ENCODE peak calls at places on chromosome 19, in six cellular contexts. One of them, this sample, is unnamed.

GRCh38 chr19:1206733-1207301 is 1.2 kb downstream of the STK11 start:
- DNase-seq in uterus: no peak
- DNase-seq in endothelial cell of umbilical vein: no peak
- DNase-seq in esophagus squamous epithelium: no peak
- DNase-seq in colonic mucosa: peak; percentile 62
- DNase-seq in thoracic aorta: no peak
- DNase-seq in this sample: peak; percentile 29

GRCh38 chr19:14758816-14759215 is 19.5 kb downstream of the ADGRE2 start:
- DNase-seq in uterus: no peak
- DNase-seq in endothelial cell of umbilical vein: no peak
- DNase-seq in esophagus squamous epithelium: no peak
- DNase-seq in colonic mucosa: peak; percentile 21
- DNase-seq in thoracic aorta: no peak
- DNase-seq in this sample: no peak

GRCh38 chr19:34274827-34275625 is 20.7 kb downstream of the GARRE1 start:
- DNase-seq in uterus: no peak
- DNase-seq in endothelial cell of umbilical vein: peak; percentile 69
- DNase-seq in esophagus squamous epithelium: no peak
- DNase-seq in colonic mucosa: no peak
- DNase-seq in thoracic aorta: no peak
- DNase-seq in this sample: peak; percentile 87

GRCh38 chr19:55027472-55028337 is 10.4 kb downstream of the GP6 start:
- DNase-seq in uterus: no peak
- DNase-seq in endothelial cell of umbilical vein: no peak
- DNase-seq in esophagus squamous epithelium: no peak
- DNase-seq in colonic mucosa: no peak
- DNase-seq in thoracic aorta: no peak
- DNase-seq in this sample: no peak

GRCh38 chr19:292951-293350 is 1.7 kb upstream of the PLPP2 start:
- DNase-seq in uterus: no peak
- DNase-seq in endothelial cell of umbilical vein: no peak
- DNase-seq in esophagus squamous epithelium: no peak
- DNase-seq in colonic mucosa: no peak
- DNase-seq in thoracic aorta: no peak
- DNase-seq in this sample: no peak

GRCh38 chr19:45883881-45884681 is 1.9 kb downstream of the IRF2BP1 start:
- DNase-seq in uterus: no peak
- DNase-seq in endothelial cell of umbilical vein: no peak
- DNase-seq in esophagus squamous epithelium: no peak
- DNase-seq in colonic mucosa: no peak
- DNase-seq in thoracic aorta: no peak
- DNase-seq in this sample: no peak

GRCh38 chr19:34654796-34655195 is 22.2 kb downstream of the SCGB2B2 start:
- DNase-seq in uterus: no peak
- DNase-seq in endothelial cell of umbilical vein: no peak
- DNase-seq in esophagus squamous epithelium: no peak
- DNase-seq in colonic mucosa: no peak
- DNase-seq in thoracic aorta: no peak
- DNase-seq in this sample: no peak

GRCh38 chr19:55112781-55113569 is 4.5 kb downstream of the PPP1R12C start:
- DNase-seq in uterus: peak; percentile 47
- DNase-seq in endothelial cell of umbilical vein: no peak
- DNase-seq in esophagus squamous epithelium: no peak
- DNase-seq in colonic mucosa: no peak
- DNase-seq in thoracic aorta: no peak
- DNase-seq in this sample: no peak

GRCh38 chr19:44644391-44645016 is 794 bp downstream of the PVR start:
- DNase-seq in uterus: peak; percentile 34
- DNase-seq in endothelial cell of umbilical vein: peak; percentile 55
- DNase-seq in esophagus squamous epithelium: no peak
- DNase-seq in colonic mucosa: peak; percentile 49
- DNase-seq in thoracic aorta: no peak
- DNase-seq in this sample: peak; percentile 68

GRCh38 chr19:31135841-31136240 is 213.4 kb downstream of the TSHZ3 start:
- DNase-seq in uterus: no peak
- DNase-seq in endothelial cell of umbilical vein: no peak
- DNase-seq in esophagus squamous epithelium: no peak
- DNase-seq in colonic mucosa: no peak
- DNase-seq in thoracic aorta: no peak
- DNase-seq in this sample: peak; percentile 31

DNA sequence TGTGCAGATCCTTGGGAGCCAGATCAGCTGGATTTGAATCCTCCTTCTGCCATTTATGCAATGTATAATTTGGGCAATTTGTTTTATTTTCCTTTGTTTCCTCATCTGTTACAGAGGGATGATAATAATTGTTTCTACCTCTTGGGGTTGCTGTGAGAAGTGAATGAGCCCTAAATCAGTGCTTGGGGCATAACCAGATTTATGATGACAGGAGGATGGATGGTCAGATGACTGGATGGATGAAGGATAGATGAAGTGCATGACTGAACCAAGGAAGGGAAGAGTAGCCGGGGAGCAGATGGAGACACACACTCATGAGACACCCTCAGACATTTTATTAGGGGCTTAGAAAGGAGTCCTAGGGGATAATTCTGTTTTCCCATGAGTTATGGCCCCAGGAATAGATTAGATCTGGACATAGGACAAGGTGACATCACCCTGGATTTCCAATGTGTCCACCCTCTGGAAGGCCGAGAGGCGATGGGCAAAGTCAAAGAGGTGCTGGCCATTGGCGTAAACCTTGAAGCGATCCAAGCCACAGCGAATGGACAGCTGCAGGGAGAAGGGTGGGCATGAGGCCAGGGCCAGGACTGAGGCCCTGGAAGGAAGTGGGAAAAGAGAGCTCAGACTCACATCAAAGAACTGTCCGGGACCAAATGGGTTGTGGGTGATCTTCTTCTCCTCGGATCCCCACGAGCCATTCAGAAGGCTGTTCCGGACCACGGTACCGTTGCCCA is 11.2 kb downstream of the LGALS4 start:
- DNase-seq in uterus: no peak
- DNase-seq in endothelial cell of umbilical vein: no peak
- DNase-seq in esophagus squamous epithelium: no peak
- DNase-seq in colonic mucosa: no peak
- DNase-seq in thoracic aorta: no peak
- DNase-seq in this sample: no peak
- H3K36me3 ChIP-seq in uterus: no peaks in the 10 kb centered on the region
- H3K36me3 ChIP-seq in endothelial cell of umbilical vein: no peaks in the 10 kb centered on the region
- H3K36me3 ChIP-seq in esophagus squamous epithelium: peaks cover 5% of the 10 kb centered on the region
- H3K36me3 ChIP-seq in colonic mucosa: peaks cover 18% of the 10 kb centered on the region
- H3K36me3 ChIP-seq in thoracic aorta: no peaks in the 10 kb centered on the region
- H3K36me3 ChIP-seq in this sample: no peaks in the 10 kb centered on the region

DNA sequence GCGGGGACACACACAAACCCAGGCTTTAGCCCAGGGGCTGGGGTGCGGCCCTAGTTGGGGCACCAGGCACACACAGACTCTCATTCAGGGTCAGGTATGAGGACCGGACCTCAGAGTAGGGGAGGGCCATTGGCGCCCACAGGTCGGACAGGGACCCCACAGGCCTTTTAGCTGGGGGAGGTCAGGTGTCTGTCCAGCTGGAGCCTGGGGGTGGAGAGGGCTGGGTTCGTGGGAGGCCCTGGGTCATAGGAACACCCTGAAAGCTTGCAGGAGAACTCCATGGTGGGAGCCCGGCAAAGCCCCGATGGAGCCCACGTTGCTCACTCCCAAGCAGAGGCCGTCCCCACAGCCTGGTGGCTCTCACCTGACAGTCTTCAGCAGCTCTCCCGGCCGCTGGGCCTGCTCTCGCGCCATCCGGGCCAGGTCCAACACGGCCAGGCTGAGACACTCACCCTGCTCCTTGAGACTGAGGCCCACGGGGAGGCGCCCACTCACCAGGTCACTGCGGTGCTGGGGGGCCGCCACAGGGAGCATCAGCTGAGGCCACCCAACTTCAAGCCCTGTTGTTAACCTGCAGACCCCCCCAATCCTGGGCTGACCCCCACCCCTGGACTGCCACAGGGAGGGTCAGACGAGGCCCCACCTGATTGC is 5.0 kb downstream of the JAK3 start:
- DNase-seq in uterus: no peak
- DNase-seq in endothelial cell of umbilical vein: no peak
- DNase-seq in esophagus squamous epithelium: no peak
- DNase-seq in colonic mucosa: no peak
- DNase-seq in thoracic aorta: no peak
- DNase-seq in this sample: no peak
- H3K4me3 ChIP-seq in uterus: no peak overlapping the region
- H3K4me3 ChIP-seq in endothelial cell of umbilical vein: no peak overlapping the region
- H3K4me3 ChIP-seq in esophagus squamous epithelium: no peak overlapping the region
- H3K4me3 ChIP-seq in colonic mucosa: peak overlapping the region; percentile 15
- H3K4me3 ChIP-seq in thoracic aorta: peak overlapping the region; percentile 63
- H3K4me3 ChIP-seq in this sample: peak overlapping the region; percentile 58

GRCh38 chr19:3007975-3008374 is 21.1 kb downstream of the TLE2 start:
- DNase-seq in uterus: no peak
- DNase-seq in endothelial cell of umbilical vein: no peak
- DNase-seq in esophagus squamous epithelium: no peak
- DNase-seq in colonic mucosa: no peak
- DNase-seq in thoracic aorta: no peak
- DNase-seq in this sample: no peak

GRCh38 chr19:3012522-3013260 is 16.4 kb downstream of the TLE2 start:
- DNase-seq in uterus: no peak
- DNase-seq in endothelial cell of umbilical vein: no peak
- DNase-seq in esophagus squamous epithelium: no peak
- DNase-seq in colonic mucosa: no peak
- DNase-seq in thoracic aorta: no peak
- DNase-seq in this sample: no peak

GRCh38 chr19:3013261-3013725 is 15.8 kb downstream of the TLE2 start:
- DNase-seq in uterus: no peak
- DNase-seq in endothelial cell of umbilical vein: no peak
- DNase-seq in esophagus squamous epithelium: no peak
- DNase-seq in colonic mucosa: no peak
- DNase-seq in thoracic aorta: no peak
- DNase-seq in this sample: no peak

GRCh38 chr19:3008994-3009393 is 20.1 kb downstream of the TLE2 start:
- DNase-seq in uterus: no peak
- DNase-seq in endothelial cell of umbilical vein: no peak
- DNase-seq in esophagus squamous epithelium: no peak
- DNase-seq in colonic mucosa: no peak
- DNase-seq in thoracic aorta: no peak
- DNase-seq in this sample: no peak

GRCh38 chr19:3010871-3011270 is 18.2 kb downstream of the TLE2 start:
- DNase-seq in uterus: no peak
- DNase-seq in endothelial cell of umbilical vein: no peak
- DNase-seq in esophagus squamous epithelium: no peak
- DNase-seq in colonic mucosa: no peak
- DNase-seq in thoracic aorta: no peak
- DNase-seq in this sample: no peak
- H3K4me1 ChIP-seq in uterus: no peaks in the 10 kb centered on the region
- H3K4me1 ChIP-seq in endothelial cell of umbilical vein: no peaks in the 10 kb centered on the region
- H3K4me1 ChIP-seq in esophagus squamous epithelium: peaks cover 6% of the 10 kb centered on the region
- H3K4me1 ChIP-seq in colonic mucosa: no peaks in the 10 kb centered on the region
- H3K4me1 ChIP-seq in thoracic aorta: no peaks in the 10 kb centered on the region
- H3K4me1 ChIP-seq in this sample: no peaks in the 10 kb centered on the region

GRCh38 chr19:47499371-47499770 is 15.4 kb upstream of the KPTN start:
- DNase-seq in uterus: no peak
- DNase-seq in endothelial cell of umbilical vein: no peak
- DNase-seq in esophagus squamous epithelium: no peak
- DNase-seq in colonic mucosa: no peak
- DNase-seq in thoracic aorta: no peak
- DNase-seq in this sample: no peak
- H3K36me3 ChIP-seq in uterus: no peaks in the 10 kb centered on the region
- H3K36me3 ChIP-seq in endothelial cell of umbilical vein: peaks cover 41% of the 10 kb centered on the region
- H3K36me3 ChIP-seq in esophagus squamous epithelium: peaks cover 99% of the 10 kb centered on the region
- H3K36me3 ChIP-seq in colonic mucosa: peaks cover 20% of the 10 kb centered on the region
- H3K36me3 ChIP-seq in thoracic aorta: peaks cover 71% of the 10 kb centered on the region
- H3K36me3 ChIP-seq in this sample: peaks cover 78% of the 10 kb centered on the region

DNA sequence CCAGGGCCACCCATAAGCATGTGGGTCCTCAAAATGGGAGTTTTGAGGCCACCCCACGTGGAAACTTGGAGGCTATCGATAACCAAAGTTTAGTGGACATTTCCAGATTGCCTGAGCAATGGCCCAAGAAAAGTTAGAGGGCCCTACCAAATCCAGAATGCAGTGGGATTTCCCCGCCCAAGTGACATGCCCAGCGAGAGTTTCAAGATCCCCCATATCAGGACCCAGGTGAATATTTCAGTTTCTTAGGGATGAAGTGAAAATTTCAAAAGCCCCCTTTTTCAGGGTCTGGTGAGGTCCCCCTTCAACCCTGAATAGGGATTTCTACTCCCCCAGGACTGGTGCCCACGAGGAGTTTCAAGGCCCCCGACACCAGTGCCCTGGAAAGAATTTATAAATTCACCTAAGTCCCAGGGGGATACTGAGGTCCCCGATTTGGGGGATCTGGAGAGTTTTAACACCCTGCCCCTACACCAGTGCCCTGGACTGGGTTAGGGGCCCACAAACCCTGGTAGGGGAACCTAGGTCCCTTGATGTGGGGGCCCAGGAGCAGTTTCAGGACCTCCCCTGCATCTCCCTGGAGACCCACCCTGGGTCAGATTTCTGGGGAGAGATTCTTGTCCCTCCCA is 695 bp downstream of the BST2 start:
- DNase-seq in uterus: no peak
- DNase-seq in endothelial cell of umbilical vein: no peak
- DNase-seq in esophagus squamous epithelium: no peak
- DNase-seq in colonic mucosa: no peak
- DNase-seq in thoracic aorta: no peak
- DNase-seq in this sample: no peak
- H3K4me3 ChIP-seq in uterus: peak overlapping the region; percentile 23
- H3K4me3 ChIP-seq in endothelial cell of umbilical vein: peak overlapping the region; percentile 20
- H3K4me3 ChIP-seq in esophagus squamous epithelium: peak overlapping the region; percentile 22
- H3K4me3 ChIP-seq in colonic mucosa: peak overlapping the region; percentile 35
- H3K4me3 ChIP-seq in thoracic aorta: peak overlapping the region; percentile 70
- H3K4me3 ChIP-seq in this sample: peak overlapping the region; percentile 71

GRCh38 chr19:42653841-42654240 is 59.1 kb upstream of the CEACAM8 start:
- DNase-seq in uterus: no peak
- DNase-seq in endothelial cell of umbilical vein: no peak
- DNase-seq in esophagus squamous epithelium: no peak
- DNase-seq in colonic mucosa: no peak
- DNase-seq in thoracic aorta: no peak
- DNase-seq in this sample: no peak

GRCh38 chr19:42657551-42657950 is 62.8 kb upstream of the CEACAM8 start:
- DNase-seq in uterus: no peak
- DNase-seq in endothelial cell of umbilical vein: no peak
- DNase-seq in esophagus squamous epithelium: no peak
- DNase-seq in colonic mucosa: no peak
- DNase-seq in thoracic aorta: no peak
- DNase-seq in this sample: no peak

GRCh38 chr19:42652021-42652420 is 57.3 kb upstream of the CEACAM8 start:
- DNase-seq in uterus: no peak
- DNase-seq in endothelial cell of umbilical vein: no peak
- DNase-seq in esophagus squamous epithelium: no peak
- DNase-seq in colonic mucosa: no peak
- DNase-seq in thoracic aorta: no peak
- DNase-seq in this sample: no peak

GRCh38 chr19:42658148-42658547 is 63.4 kb upstream of the CEACAM8 start:
- DNase-seq in uterus: no peak
- DNase-seq in endothelial cell of umbilical vein: no peak
- DNase-seq in esophagus squamous epithelium: no peak
- DNase-seq in colonic mucosa: no peak
- DNase-seq in thoracic aorta: no peak
- DNase-seq in this sample: no peak

GRCh38 chr19:42655748-42656147 is 61.0 kb upstream of the CEACAM8 start:
- DNase-seq in uterus: no peak
- DNase-seq in endothelial cell of umbilical vein: no peak
- DNase-seq in esophagus squamous epithelium: no peak
- DNase-seq in colonic mucosa: no peak
- DNase-seq in thoracic aorta: no peak
- DNase-seq in this sample: no peak
- H3K4me1 ChIP-seq in uterus: no peaks in the 10 kb centered on the region
- H3K4me1 ChIP-seq in endothelial cell of umbilical vein: no peaks in the 10 kb centered on the region
- H3K4me1 ChIP-seq in esophagus squamous epithelium: no peaks in the 10 kb centered on the region
- H3K4me1 ChIP-seq in colonic mucosa: no peaks in the 10 kb centered on the region
- H3K4me1 ChIP-seq in thoracic aorta: no peaks in the 10 kb centered on the region
- H3K4me1 ChIP-seq in this sample: peaks cover 12% of the 10 kb centered on the region

This sample was measured in adipocyte.